ENCODE peak calls at places on chromosomes 11 and 22, in eight cellular contexts. T, D, H, M, W, Y, P and J are unnamed samples.

GRCh38 chr11:68816917-68817419 is 24.7 kb downstream of the CPT1A start:
- DNase-seq in T (peak), D (no peak), H (no peak), M (no peak), W (no peak), Y (no peak), P (peak), J (no peak)

GRCh38 chr11:44906641-44907040 is 44.0 kb downstream of the TP53I11 start:
- DNase-seq in T (no peak), D (no peak), H (no peak), M (no peak), W (no peak), Y (no peak), P (no peak), J (no peak)

GRCh38 chr22:22355233-22355834 is 110.7 kb downstream of the VPREB1 start:
- DNase-seq in T (no peak), D (peak), H (no peak), M (no peak), W (no peak), Y (no peak), P (no peak), J (no peak)

GRCh38 chr11:614091-614582 is 1.6 kb downstream of the IRF7 start:
- DNase-seq in T (no peak), D (peak), H (no peak), M (no peak), W (no peak), Y (no peak), P (no peak), J (no peak)

GRCh38 chr11:126871792-126872191 is 128.8 kb downstream of the KIRREL3 start:
- DNase-seq in T (no peak), D (no peak), H (no peak), M (no peak), W (peak), Y (no peak), P (no peak), J (no peak)

GRCh38 chr11:3163241-3163981 is 1.7 kb downstream of the OSBPL5 start:
- DNase-seq in T (no peak), D (no peak), H (no peak), M (no peak), W (no peak), Y (no peak), P (no peak), J (no peak)

GRCh38 chr11:119800171-119800570 is 71.2 kb upstream of the NECTIN1 start:
- DNase-seq in T (no peak), D (no peak), H (no peak), M (no peak), W (no peak), Y (no peak), P (no peak), J (no peak)

GRCh38 chr22:24434472-24435322 is 7.3 kb downstream of the ADORA2A start:
- DNase-seq in T (peak), D (no peak), H (no peak), M (peak), W (no peak), Y (no peak), P (peak), J (no peak)

GRCh38 chr22:25202290-25202921 is 2.7 kb downstream of the CRYBB3 start:
- DNase-seq in T (peak), D (peak), H (peak), M (peak), W (peak), Y (no peak), P (peak), J (peak)

GRCh38 chr11:3747704-3748103 is 49.6 kb downstream of the NUP98 start:
- DNase-seq in T (peak), D (peak), H (no peak), M (no peak), W (peak), Y (no peak), P (no peak), J (peak)

GRCh38 chr11:117438371-117439000 is 110.8 kb downstream of the CEP164 start:
- DNase-seq in T (no peak), D (no peak), H (no peak), M (peak), W (peak), Y (no peak), P (peak), J (peak)

GRCh38 chr22:39690901-39691620 is 120.5 kb downstream of the CACNA1I start:
- DNase-seq in T (peak), D (peak), H (no peak), M (no peak), W (no peak), Y (no peak), P (no peak), J (no peak)

GRCh38 chr11:17351510-17352176 is at the start of gene NCR3LG1:
- DNase-seq in T (peak), D (peak), H (peak), M (peak), W (peak), Y (no peak), P (peak), J (peak)

GRCh38 chr22:39176067-39176621 is 23.7 kb upstream of the CBX7 start:
- DNase-seq in T (peak), D (peak), H (no peak), M (no peak), W (peak), Y (no peak), P (no peak), J (peak)

GRCh38 chr22:45594123-45594941 is 77.3 kb upstream of the ATXN10 start:
- DNase-seq in T (no peak), D (no peak), H (no peak), M (no peak), W (no peak), Y (no peak), P (no peak), J (no peak)

GRCh38 chr11:131910491-131911387 is 540.3 kb downstream of the NTM start:
- DNase-seq in T (peak), D (peak), H (no peak), M (peak), W (peak), Y (no peak), P (no peak), J (peak)

GRCh38 chr11:72321381-72321996 is 77.5 kb upstream of the PHOX2A start:
- DNase-seq in T (peak), D (peak), H (no peak), M (no peak), W (peak), Y (no peak), P (no peak), J (peak)

GRCh38 chr11:107006076-107006833 is 12.0 kb downstream of the GUCY1A2 start:
- DNase-seq in T (no peak), D (no peak), H (no peak), M (no peak), W (no peak), Y (no peak), P (no peak), J (peak)

GRCh38 chr11:117986981-117987495 is 844 bp downstream of the IL10RA start:
- DNase-seq in T (peak), D (no peak), H (no peak), M (peak), W (no peak), Y (no peak), P (peak), J (no peak)

GRCh38 chr11:131640320-131640719 is 269.9 kb downstream of the NTM start:
- DNase-seq in T (no peak), D (no peak), H (no peak), M (no peak), W (no peak), Y (no peak), P (no peak), J (no peak)

GRCh38 chr11:44943118-44943517 is 7.6 kb downstream of the TP53I11 start:
- DNase-seq in T (no peak), D (no peak), H (no peak), M (no peak), W (no peak), Y (no peak), P (peak), J (no peak)

GRCh38 chr22:45552580-45553332 is 50.1 kb downstream of the FBLN1 start:
- DNase-seq in T (peak), D (peak), H (no peak), M (no peak), W (peak), Y (no peak), P (no peak), J (peak)

GRCh38 chr11:117381481-117381880 is 53.8 kb downstream of the CEP164 start:
- DNase-seq in T (no peak), D (no peak), H (no peak), M (no peak), W (no peak), Y (no peak), P (no peak), J (no peak)

GRCh38 chr11:128474036-128474874 is 113.1 kb downstream of the ETS1 start:
- DNase-seq in T (no peak), D (no peak), H (no peak), M (no peak), W (no peak), Y (no peak), P (no peak), J (no peak)

GRCh38 chr11:115544422-115544821 is 40.2 kb upstream of the CADM1 start:
- DNase-seq in T (no peak), D (no peak), H (no peak), M (no peak), W (no peak), Y (no peak), P (no peak), J (no peak)

GRCh38 chr11:64000026-64000739 is 13.9 kb downstream of the OTUB1 start:
- DNase-seq in T (peak), D (peak), H (no peak), M (peak), W (peak), Y (no peak), P (peak), J (no peak)

GRCh38 chr22:30863161-30863833 is 105.3 kb downstream of the MORC2 start:
- DNase-seq in T (no peak), D (no peak), H (no peak), M (no peak), W (peak), Y (no peak), P (no peak), J (no peak)

GRCh38 chr11:114250993-114251796 is 45.0 kb upstream of the NNMT start:
- DNase-seq in T (peak), D (no peak), H (no peak), M (no peak), W (no peak), Y (no peak), P (no peak), J (no peak)

GRCh38 chr22:19568337-19569311 is 44.4 kb upstream of the CLDN5 start:
- DNase-seq in T (peak), D (peak), H (no peak), M (no peak), W (peak), Y (no peak), P (no peak), J (peak)

GRCh38 chr11:58561394-58562102 is 14.1 kb downstream of the LPXN start:
- DNase-seq in T (no peak), D (no peak), H (no peak), M (no peak), W (no peak), Y (no peak), P (no peak), J (no peak)

GRCh38 chr11:13278620-13279486 is 1.3 kb downstream of the BMAL1 start:
- DNase-seq in T (no peak), D (peak), H (no peak), M (no peak), W (no peak), Y (no peak), P (no peak), J (peak)

GRCh38 chr11:120385110-120385509 is 48.9 kb downstream of the ARHGEF12 start:
- DNase-seq in T (peak), D (peak), H (no peak), M (no peak), W (peak), Y (no peak), P (no peak), J (no peak)

GRCh38 chr22:25060522-25061071 is 108.1 kb downstream of the KIAA1671 start:
- DNase-seq in T (no peak), D (no peak), H (no peak), M (no peak), W (no peak), Y (no peak), P (no peak), J (no peak)

GRCh38 chr11:65576867-65577755 is 1.3 kb downstream of the EHBP1L1 start:
- DNase-seq in T (peak), D (peak), H (no peak), M (no peak), W (peak), Y (no peak), P (no peak), J (peak)

GRCh38 chr11:12505183-12505582 is 127.8 kb downstream of the PARVA start:
- DNase-seq in T (no peak), D (no peak), H (no peak), M (no peak), W (no peak), Y (no peak), P (no peak), J (no peak)

GRCh38 chr11:103035656-103036434 is 56.1 kb downstream of the DCUN1D5 start:
- DNase-seq in T (peak), D (peak), H (no peak), M (peak), W (peak), Y (peak), P (peak), J (peak)

GRCh38 chr11:85643255-85643654 is 4.5 kb upstream of the TMEM126A start:
- DNase-seq in T (peak), D (no peak), H (no peak), M (no peak), W (no peak), Y (no peak), P (no peak), J (peak)